ENCODE peak calls at places on chromosomes 16 and 17, in seven cellular contexts. One of them, this sample, is unnamed.

GRCh38 chr17:41547378-41547841 is 19.3 kb upstream of the KRT19 start:
- DNase-seq in GM23248: no peak
- DNase-seq in CD4-positive, alpha-beta T cell: no peak
- DNase-seq in H9: no peak
- DNase-seq in A549: no peak
- DNase-seq in foreskin keratinocyte: no peak
- DNase-seq in Panc1: no peak
- DNase-seq in this sample: no peak

GRCh38 chr17:77510133-77510796 is 369.5 kb downstream of the SEC14L1 start:
- DNase-seq in GM23248: no peak
- DNase-seq in CD4-positive, alpha-beta T cell: no peak
- DNase-seq in H9: no peak
- DNase-seq in A549: no peak
- DNase-seq in foreskin keratinocyte: no peak
- DNase-seq in Panc1: no peak
- DNase-seq in this sample: no peak

GRCh38 chr16:50469744-50470301 is 78.4 kb upstream of the NKD1 start:
- DNase-seq in GM23248: no peak
- DNase-seq in CD4-positive, alpha-beta T cell: no peak
- DNase-seq in H9: no peak
- DNase-seq in A549: no peak
- DNase-seq in foreskin keratinocyte: no peak
- DNase-seq in Panc1: no peak
- DNase-seq in this sample: no peak

GRCh38 chr16:83606486-83607030 is 201.2 kb upstream of the HSBP1 start:
- DNase-seq in GM23248: no peak
- DNase-seq in CD4-positive, alpha-beta T cell: no peak
- DNase-seq in H9: peak; percentile 50
- DNase-seq in A549: peak; percentile 16
- DNase-seq in foreskin keratinocyte: no peak
- DNase-seq in Panc1: no peak
- DNase-seq in this sample: no peak

GRCh38 chr17:72338847-72339790 is 218.3 kb downstream of the SOX9 start:
- DNase-seq in GM23248: peak; percentile 95
- DNase-seq in CD4-positive, alpha-beta T cell: no peak
- DNase-seq in H9: no peak
- DNase-seq in A549: peak; percentile 70
- DNase-seq in foreskin keratinocyte: peak; percentile 82
- DNase-seq in Panc1: peak; percentile 79
- DNase-seq in this sample: no peak

GRCh38 chr16:17367034-17367433 is 103.7 kb downstream of the XYLT1 start:
- DNase-seq in GM23248: no peak
- DNase-seq in CD4-positive, alpha-beta T cell: no peak
- DNase-seq in H9: no peak
- DNase-seq in A549: no peak
- DNase-seq in foreskin keratinocyte: no peak
- DNase-seq in Panc1: no peak
- DNase-seq in this sample: no peak

GRCh38 chr17:56806949-56807348 is 26.8 kb downstream of the C17orf67 start:
- DNase-seq in GM23248: no peak
- DNase-seq in CD4-positive, alpha-beta T cell: no peak
- DNase-seq in H9: no peak
- DNase-seq in A549: no peak
- DNase-seq in foreskin keratinocyte: no peak
- DNase-seq in Panc1: no peak
- DNase-seq in this sample: no peak

GRCh38 chr17:81837641-81838040 is 2.8 kb upstream of the PPP1R27 start:
- DNase-seq in GM23248: peak; percentile 39
- DNase-seq in CD4-positive, alpha-beta T cell: no peak
- DNase-seq in H9: no peak
- DNase-seq in A549: no peak
- DNase-seq in foreskin keratinocyte: no peak
- DNase-seq in Panc1: no peak
- DNase-seq in this sample: no peak

GRCh38 chr16:77986021-77986420 is 36.3 kb upstream of the CLEC3A start:
- DNase-seq in GM23248: no peak
- DNase-seq in CD4-positive, alpha-beta T cell: no peak
- DNase-seq in H9: no peak
- DNase-seq in A549: no peak
- DNase-seq in foreskin keratinocyte: no peak
- DNase-seq in Panc1: no peak
- DNase-seq in this sample: no peak

GRCh38 chr16:83940630-83941378 is 12.2 kb upstream of the OSGIN1 start:
- DNase-seq in GM23248: no peak
- DNase-seq in CD4-positive, alpha-beta T cell: no peak
- DNase-seq in H9: peak; percentile 46
- DNase-seq in A549: no peak
- DNase-seq in foreskin keratinocyte: no peak
- DNase-seq in Panc1: no peak
- DNase-seq in this sample: no peak

GRCh38 chr16:46848768-46849764 is 18.1 kb upstream of the C16orf87 start:
- DNase-seq in GM23248: no peak
- DNase-seq in CD4-positive, alpha-beta T cell: no peak
- DNase-seq in H9: no peak
- DNase-seq in A549: no peak
- DNase-seq in foreskin keratinocyte: no peak
- DNase-seq in Panc1: no peak
- DNase-seq in this sample: no peak

DNA sequence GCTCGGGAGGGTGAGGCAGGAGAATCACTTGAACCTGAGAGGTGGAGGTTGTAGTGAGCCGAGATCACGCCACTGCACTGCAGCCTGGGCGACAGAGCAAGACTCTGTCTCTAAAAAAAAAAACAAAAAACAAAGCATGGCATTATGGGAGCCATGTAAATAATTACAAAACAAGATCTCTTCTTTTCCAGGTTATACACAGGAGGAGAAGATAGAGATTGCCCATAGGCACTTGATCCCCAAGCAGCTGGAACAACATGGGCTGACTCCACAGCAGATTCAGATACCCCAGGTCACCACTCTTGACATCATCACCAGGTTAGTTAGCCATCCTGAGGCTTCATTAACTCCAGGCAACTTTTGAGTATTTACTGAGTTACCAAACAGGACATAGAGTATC is 52.1 kb upstream of the ABCC11 start:
- DNase-seq in GM23248: no peak
- DNase-seq in CD4-positive, alpha-beta T cell: no peak
- DNase-seq in H9: no peak
- DNase-seq in A549: no peak
- DNase-seq in foreskin keratinocyte: no peak
- DNase-seq in Panc1: no peak
- DNase-seq in this sample: no peak
- H3K27ac ChIP-seq in GM23248: peak overlapping the region; percentile 83
- H3K27ac ChIP-seq in CD4-positive, alpha-beta T cell: no peak overlapping the region
- H3K27ac ChIP-seq in H9: no peak overlapping the region
- H3K27ac ChIP-seq in A549: peak overlapping the region; percentile 54
- H3K27ac ChIP-seq in foreskin keratinocyte: no peak overlapping the region
- H3K27ac ChIP-seq in Panc1: no peak overlapping the region
- H3K27ac ChIP-seq in this sample: peak overlapping the region; percentile 63

GRCh38 chr16:81227780-81228179 is 10.7 kb upstream of the BCO1 start:
- DNase-seq in GM23248: no peak
- DNase-seq in CD4-positive, alpha-beta T cell: no peak
- DNase-seq in H9: no peak
- DNase-seq in A549: no peak
- DNase-seq in foreskin keratinocyte: no peak
- DNase-seq in Panc1: no peak
- DNase-seq in this sample: no peak

GRCh38 chr16:81229811-81230210 is 8.7 kb upstream of the BCO1 start:
- DNase-seq in GM23248: no peak
- DNase-seq in CD4-positive, alpha-beta T cell: no peak
- DNase-seq in H9: no peak
- DNase-seq in A549: no peak
- DNase-seq in foreskin keratinocyte: no peak
- DNase-seq in Panc1: no peak
- DNase-seq in this sample: no peak

GRCh38 chr16:81232740-81233367 is 5.6 kb upstream of the BCO1 start:
- DNase-seq in GM23248: no peak
- DNase-seq in CD4-positive, alpha-beta T cell: no peak
- DNase-seq in H9: no peak
- DNase-seq in A549: no peak
- DNase-seq in foreskin keratinocyte: no peak
- DNase-seq in Panc1: no peak
- DNase-seq in this sample: no peak

DNA sequence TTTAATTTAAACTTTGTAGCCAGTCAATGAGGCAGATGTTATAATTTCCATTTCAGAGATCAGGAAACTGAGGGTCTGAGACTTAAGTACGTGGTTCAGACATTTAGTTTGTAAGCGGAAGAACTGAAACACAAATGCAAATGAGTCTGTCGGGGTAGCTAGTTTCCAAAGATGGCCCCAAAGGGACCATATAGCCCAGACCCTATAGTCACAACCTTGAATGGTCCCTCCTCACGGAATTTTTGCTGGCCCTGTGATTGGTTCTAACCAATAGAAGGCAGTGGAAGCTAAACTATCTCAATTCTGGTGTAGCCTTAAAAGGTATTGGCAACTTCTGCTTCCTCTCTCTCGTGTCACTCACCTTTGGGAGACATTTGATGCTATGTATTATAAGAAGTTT is 7.5 kb upstream of the BCO1 start:
- DNase-seq in GM23248: no peak
- DNase-seq in CD4-positive, alpha-beta T cell: no peak
- DNase-seq in H9: no peak
- DNase-seq in A549: no peak
- DNase-seq in foreskin keratinocyte: no peak
- DNase-seq in Panc1: no peak
- DNase-seq in this sample: no peak
- H3K27ac ChIP-seq in GM23248: no peak overlapping the region
- H3K27ac ChIP-seq in CD4-positive, alpha-beta T cell: no peak overlapping the region
- H3K27ac ChIP-seq in H9: no peak overlapping the region
- H3K27ac ChIP-seq in A549: no peak overlapping the region
- H3K27ac ChIP-seq in foreskin keratinocyte: no peak overlapping the region
- H3K27ac ChIP-seq in Panc1: no peak overlapping the region
- H3K27ac ChIP-seq in this sample: no peak overlapping the region

GRCh38 chr17:80253631-80254395 is 6.8 kb upstream of the RNF213 start:
- DNase-seq in GM23248: no peak
- DNase-seq in CD4-positive, alpha-beta T cell: no peak
- DNase-seq in H9: no peak
- DNase-seq in A549: no peak
- DNase-seq in foreskin keratinocyte: no peak
- DNase-seq in Panc1: no peak
- DNase-seq in this sample: no peak
- H3K27ac ChIP-seq in GM23248: peak overlapping the region; percentile 91
- H3K27ac ChIP-seq in CD4-positive, alpha-beta T cell: no peak overlapping the region
- H3K27ac ChIP-seq in H9: no peak overlapping the region
- H3K27ac ChIP-seq in A549: peak overlapping the region; percentile 99
- H3K27ac ChIP-seq in foreskin keratinocyte: peak overlapping the region; percentile 30
- H3K27ac ChIP-seq in Panc1: peak overlapping the region; percentile 98
- H3K27ac ChIP-seq in this sample: peak overlapping the region; percentile 86

DNA sequence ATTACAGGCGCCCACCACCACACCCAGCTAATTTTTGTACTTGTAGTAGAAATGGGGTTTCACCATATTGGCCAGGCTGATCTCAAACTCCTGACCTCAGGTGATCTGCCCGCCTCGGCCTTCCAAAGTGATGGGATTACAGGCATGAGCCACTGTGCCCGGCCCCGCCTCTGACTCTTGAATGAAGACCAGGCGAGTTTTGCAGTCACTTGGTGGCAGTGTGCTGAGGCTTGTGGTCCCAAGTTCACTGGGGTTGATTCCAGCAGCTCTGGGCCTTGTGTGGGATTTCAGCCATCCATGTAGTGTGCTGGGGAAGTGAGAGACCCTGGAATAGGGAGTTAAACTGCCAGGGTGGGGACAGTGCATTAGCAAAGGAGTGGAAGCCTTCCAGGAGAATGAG is 14.3 kb downstream of the PSKH1 start:
- DNase-seq in GM23248: no peak
- DNase-seq in CD4-positive, alpha-beta T cell: no peak
- DNase-seq in H9: no peak
- DNase-seq in A549: no peak
- DNase-seq in foreskin keratinocyte: no peak
- DNase-seq in Panc1: no peak
- DNase-seq in this sample: no peak
- H3K27ac ChIP-seq in GM23248: no peak overlapping the region
- H3K27ac ChIP-seq in CD4-positive, alpha-beta T cell: no peak overlapping the region
- H3K27ac ChIP-seq in H9: no peak overlapping the region
- H3K27ac ChIP-seq in A549: no peak overlapping the region
- H3K27ac ChIP-seq in foreskin keratinocyte: no peak overlapping the region
- H3K27ac ChIP-seq in Panc1: no peak overlapping the region
- H3K27ac ChIP-seq in this sample: no peak overlapping the region

GRCh38 chr16:14106457-14106856 is 35.3 kb downstream of the MRTFB start:
- DNase-seq in GM23248: no peak
- DNase-seq in CD4-positive, alpha-beta T cell: no peak
- DNase-seq in H9: no peak
- DNase-seq in A549: peak; percentile 6
- DNase-seq in foreskin keratinocyte: no peak
- DNase-seq in Panc1: no peak
- DNase-seq in this sample: no peak
- H3K27ac ChIP-seq in GM23248: no peak overlapping the region
- H3K27ac ChIP-seq in CD4-positive, alpha-beta T cell: no peak overlapping the region
- H3K27ac ChIP-seq in H9: no peak overlapping the region
- H3K27ac ChIP-seq in A549: no peak overlapping the region
- H3K27ac ChIP-seq in foreskin keratinocyte: no peak overlapping the region
- H3K27ac ChIP-seq in Panc1: no peak overlapping the region
- H3K27ac ChIP-seq in this sample: no peak overlapping the region

GRCh38 chr17:64148699-64149098 is 18.8 kb upstream of the ERN1 start:
- DNase-seq in GM23248: peak; percentile 33
- DNase-seq in CD4-positive, alpha-beta T cell: no peak
- DNase-seq in H9: peak; percentile 54
- DNase-seq in A549: peak; percentile 44
- DNase-seq in foreskin keratinocyte: no peak
- DNase-seq in Panc1: no peak
- DNase-seq in this sample: no peak
- H3K27ac ChIP-seq in GM23248: peak overlapping the region; percentile 91
- H3K27ac ChIP-seq in CD4-positive, alpha-beta T cell: no peak overlapping the region
- H3K27ac ChIP-seq in H9: peak overlapping the region; percentile 75
- H3K27ac ChIP-seq in A549: no peak overlapping the region
- H3K27ac ChIP-seq in foreskin keratinocyte: no peak overlapping the region
- H3K27ac ChIP-seq in Panc1: peak overlapping the region; percentile 93
- H3K27ac ChIP-seq in this sample: peak overlapping the region; percentile 97